ENCODE peak calls at places on chromosomes 11 and 22, in ten cellular contexts. J is uterus, D is heart left ventricle, E is H1, L is Peyer's patch, X is tibial nerve, Y is prostate gland, I is HCT116, P is stomach, W is adrenal gland. Z is an unnamed sample.

GRCh38 chr11:31050061-31050790 is 319.3 kb downstream of the DCDC1 start:
- DNase-seq in W (no peak), D (peak; percentile 16), J (no peak), E (no peak), L (no peak), Y (no peak), I (no peak), P (peak; percentile 33), X (no peak), Z (no peak)

GRCh38 chr11:41660585-41660984 is 201.1 kb upstream of the LRRC4C start:
- DNase-seq in P (no peak), Y (no peak), J (no peak), I (no peak), E (peak; percentile 13), D (no peak), X (no peak), W (no peak), L (no peak), Z (no peak)

GRCh38 chr11:111983187-111983986 is 41.8 kb upstream of the DLAT start:
- DNase-seq in W (no peak), Y (peak; percentile 60), X (no peak), E (peak; percentile 64), L (peak; percentile 73), P (peak; percentile 71), J (no peak), I (no peak), D (no peak), Z (no peak)

GRCh38 chr11:111059726-111060125 is 185.8 kb upstream of the POU2AF2 start:
- DNase-seq in Y (no peak), X (no peak), J (no peak), I (no peak), W (no peak), E (no peak), P (no peak), L (no peak), D (no peak), Z (no peak)

GRCh38 chr11:113906038-113906437 is 1.4 kb downstream of the HTR3B start:
- DNase-seq in I (peak; percentile 45), X (no peak), J (no peak), P (peak; percentile 30), D (no peak), L (no peak), E (no peak), Y (peak; percentile 84), W (no peak), Z (no peak)

GRCh38 chr11:132540586-132540985 is 991.7 kb downstream of the OPCML start:
- DNase-seq in W (no peak), L (no peak), J (no peak), E (no peak), Y (no peak), X (no peak), P (no peak), D (no peak), I (no peak), Z (no peak)

GRCh38 chr22:26610072-26610958 is 7.5 kb downstream of the CRYBB1 start:
- DNase-seq in D (peak; percentile 49), J (no peak), Y (no peak), X (no peak), P (peak; percentile 35), W (peak; percentile 31), L (no peak), E (no peak), I (no peak), Z (no peak)

GRCh38 chr11:72308226-72309073 is 64.5 kb upstream of the PHOX2A start:
- DNase-seq in Y (no peak), D (no peak), P (no peak), L (no peak), W (peak; percentile 79), X (no peak), I (no peak), J (peak; percentile 72), E (no peak), Z (no peak)

GRCh38 chr11:120807414-120808150 is 216.3 kb upstream of the TBCEL start:
- DNase-seq in E (no peak), Y (no peak), L (no peak), P (no peak), J (no peak), I (no peak), W (no peak), D (no peak), X (no peak), Z (no peak)

GRCh38 chr22:23836281-23836680 is 2.5 kb downstream of the DERL3 start:
- DNase-seq in X (no peak), I (no peak), J (no peak), L (peak; percentile 40), D (no peak), W (no peak), P (no peak), E (no peak), Y (no peak), Z (peak; percentile 36)

GRCh38 chr11:2885017-2885675 is 429 bp downstream of the CDKN1C start:
- DNase-seq in X (no peak), J (peak; percentile 66), P (peak; percentile 71), D (peak; percentile 70), Y (peak; percentile 58), L (peak; percentile 83), E (no peak), W (peak; percentile 61), I (no peak), Z (peak; percentile 53)

GRCh38 chr22:35777335-35777975 is 59.8 kb downstream of the APOL5 start:
- DNase-seq in X (no peak), L (no peak), D (no peak), W (no peak), E (no peak), I (no peak), J (no peak), Y (no peak), P (no peak), Z (no peak)

DNA sequence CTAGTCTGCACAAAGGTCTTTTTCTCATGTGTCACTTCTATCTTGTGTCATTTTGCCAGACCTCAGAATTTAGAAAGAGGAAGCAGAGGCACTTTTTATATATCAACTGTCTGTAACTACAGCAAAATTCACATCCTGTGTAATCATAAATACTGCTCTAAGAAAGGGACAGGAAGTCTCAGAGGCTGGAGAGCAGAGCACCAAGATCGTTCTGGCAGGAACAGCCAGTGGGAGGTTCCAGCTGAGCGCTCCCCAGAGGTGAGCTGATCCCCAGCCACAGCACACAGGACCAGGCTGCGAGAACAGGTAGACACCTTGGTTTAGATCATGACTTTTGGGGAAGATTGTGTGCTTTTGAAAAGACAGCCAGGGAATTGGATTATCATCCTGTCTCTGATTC is at the start of gene MS4A7:
- DNase-seq in P (no peak), Y (no peak), D (peak; percentile 28), E (no peak), I (no peak), J (no peak), L (no peak), W (peak; percentile 46), X (peak; percentile 20), Z (no peak)
- H3K4me3 ChIP-seq in P (peak within 1 kb of the TSS; percentile 11), Y (no peak within 1 kb of the TSS), D (no peak within 1 kb of the TSS), E (no peak within 1 kb of the TSS), I (no peak within 1 kb of the TSS), J (no peak within 1 kb of the TSS), L (peak within 1 kb of the TSS; percentile 27), W (peak within 1 kb of the TSS; percentile 46), X (peak within 1 kb of the TSS; percentile 3), Z (no peak within 1 kb of the TSS)

DNA sequence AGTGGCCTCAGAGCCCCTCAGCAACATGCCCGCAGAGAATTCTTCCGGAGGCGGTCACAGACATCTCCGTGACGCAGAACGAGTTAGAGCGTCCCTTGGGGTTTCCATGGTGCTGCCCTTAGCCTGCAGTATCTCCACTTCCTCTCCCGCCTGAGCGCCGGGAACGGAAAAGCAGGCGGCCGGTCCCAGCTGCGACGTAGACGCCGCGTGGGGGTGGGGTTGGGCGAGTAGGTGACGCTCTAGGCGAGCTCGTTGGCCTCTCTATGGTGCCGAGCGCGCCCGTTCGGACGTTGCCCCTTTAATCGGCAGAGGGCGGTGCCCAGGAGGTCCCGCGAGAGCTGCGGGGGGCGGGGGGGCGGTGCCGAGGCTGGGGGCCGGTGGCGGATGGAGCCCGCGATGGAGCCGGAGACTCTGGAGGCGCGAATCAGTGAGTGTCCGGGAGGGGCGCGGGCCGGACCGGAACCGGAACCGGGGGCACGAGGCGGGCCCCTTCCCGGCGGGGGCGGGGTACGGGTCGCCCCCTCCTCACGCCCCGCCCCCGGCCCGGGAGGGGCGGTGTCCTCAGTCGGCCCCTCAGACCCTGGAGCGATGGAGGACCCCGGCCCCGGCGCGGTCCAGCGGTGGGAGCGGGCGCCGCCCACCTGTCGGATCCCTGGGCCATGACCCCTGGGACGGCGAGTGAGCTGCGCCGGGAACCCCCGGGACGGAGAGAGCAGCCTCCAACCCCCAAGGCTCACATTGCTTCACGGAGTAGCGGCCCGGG is at the start of gene GGA1:
- DNase-seq in E (peak; percentile 83), D (peak; percentile 97), P (peak; percentile 96), Y (peak; percentile 92), L (peak; percentile 98), X (peak; percentile 90), I (peak; percentile 96), J (peak; percentile 94), W (peak; percentile 97), Z (peak; percentile 96)
- TF ChIP-seq POLR2A in E (peak; percentile 35), D (peak; percentile 32), P (no peak), Y (no peak), L (peak; percentile 62), X (peak; percentile 28), I (no peak), J (peak; percentile 31), W (peak; percentile 30), Z (peak; percentile 37)

GRCh38 chr11:64266339-64266738 is 15.0 kb downstream of the PLCB3 start:
- DNase-seq in Y (no peak), I (no peak), L (no peak), W (peak; percentile 77), X (no peak), E (no peak), D (no peak), P (no peak), J (no peak), Z (peak; percentile 35)

GRCh38 chr11:64267207-64267945 is 16.0 kb downstream of the PLCB3 start:
- DNase-seq in E (no peak), J (no peak), X (no peak), I (no peak), Y (no peak), P (no peak), W (peak; percentile 64), D (peak; percentile 54), L (peak; percentile 67), Z (peak; percentile 55)

GRCh38 chr11:64269380-64270234 is 14.9 kb downstream of the BAD start:
- DNase-seq in P (peak; percentile 98), I (peak; percentile 99), D (peak; percentile 98), W (peak; percentile 98), E (peak; percentile 98), X (peak; percentile 97), L (peak; percentile 98), Y (peak; percentile 99), J (peak; percentile 98), Z (peak; percentile 97)

GRCh38 chr11:64268687-64269379 is 15.6 kb downstream of the BAD start:
- DNase-seq in P (peak; percentile 69), L (peak; percentile 81), J (peak; percentile 77), D (peak; percentile 70), I (no peak), X (peak; percentile 36), Y (no peak), W (peak; percentile 95), E (no peak), Z (peak; percentile 93)

GRCh38 chr11:64268028-64268686 is 16.3 kb downstream of the BAD start:
- DNase-seq in J (no peak), L (no peak), I (no peak), Y (peak; percentile 31), P (no peak), X (no peak), D (peak; percentile 57), W (peak; percentile 63), E (no peak), Z (no peak)
- H3K4me3 ChIP-seq in J (peak overlapping the region; percentile 63), L (peak overlapping the region; percentile 87), I (peak overlapping the region; percentile 71), Y (no peak overlapping the region), P (peak overlapping the region; percentile 63), X (no peak overlapping the region), D (peak overlapping the region; percentile 88), W (peak overlapping the region; percentile 78), E (no peak overlapping the region), Z (no peak overlapping the region)

GRCh38 chr11:37500425-37500824 is 902.4 kb upstream of the RAG2 start:
- DNase-seq in I (no peak), Y (no peak), J (no peak), E (no peak), P (no peak), L (no peak), D (no peak), X (no peak), W (no peak), Z (no peak)
- TF ChIP-seq POLR2A in I (no peak), Y (no peak), J (no peak), E (no peak), P (no peak), L (no peak), D (no peak), X (no peak), W (no peak), Z (no peak)